ENCODE peak calls at places on chromosomes 13 and 19, in seven cellular contexts. C is K562, S is SK-N-SH, Z is HCT116, J is H1, Y is HepG2, L is GM12878. R is an unnamed sample.

GRCh38 chr13:27789153-27789494 is 3.2 kb upstream of the GSX1 start:
- DNase-seq in C (no peak), S (no peak), Z (no peak), J (no peak), Y (no peak), L (no peak), R (no peak)

GRCh38 chr19:46603752-46604241 is 2.7 kb downstream of the CALM3 start:
- DNase-seq in C (peak; percentile 22), S (peak; percentile 42), Z (no peak), J (no peak), Y (no peak), L (no peak), R (no peak)

GRCh38 chr13:111232191-111232590 is 88.3 kb upstream of the TEX29 start:
- DNase-seq in C (no peak), S (no peak), Z (no peak), J (no peak), Y (no peak), L (no peak), R (no peak)

GRCh38 chr19:35142531-35143230 is 374 bp upstream of the FXYD7 start:
- DNase-seq in C (peak; percentile 89), S (peak; percentile 91), Z (no peak), J (no peak), Y (no peak), L (no peak), R (no peak)

GRCh38 chr13:20274466-20274865 is 42.3 kb upstream of the GJB6 start:
- DNase-seq in C (no peak), S (no peak), Z (no peak), J (no peak), Y (no peak), L (no peak), R (peak; percentile 19)

GRCh38 chr13:88717946-88718345 is 1046.8 kb downstream of the SLITRK5 start:
- DNase-seq in C (no peak), S (no peak), Z (no peak), J (no peak), Y (no peak), L (no peak), R (no peak)

GRCh38 chr13:37442996-37443395 is 155.6 kb downstream of the POSTN start:
- DNase-seq in C (no peak), S (no peak), Z (no peak), J (no peak), Y (no peak), L (no peak), R (no peak)

GRCh38 chr19:686589-687297 is 8.5 kb downstream of the PRSS57 start:
- DNase-seq in C (no peak), S (no peak), Z (no peak), J (no peak), Y (no peak), L (no peak), R (no peak)

GRCh38 chr19:46571495-46571894 is 29.6 kb upstream of the CALM3 start:
- DNase-seq in C (peak; percentile 48), S (peak; percentile 63), Z (peak; percentile 46), J (peak; percentile 44), Y (peak; percentile 64), L (no peak), R (peak; percentile 64)

GRCh38 chr13:112756967-112757758 is 67.3 kb downstream of the ATP11A start:
- DNase-seq in C (no peak), S (no peak), Z (no peak), J (no peak), Y (peak; percentile 99), L (no peak), R (no peak)

GRCh38 chr13:48708764-48709163 is 55.0 kb downstream of the CYSLTR2 start:
- DNase-seq in C (no peak), S (no peak), Z (no peak), J (no peak), Y (no peak), L (no peak), R (no peak)

GRCh38 chr19:6482343-6482686 is 728 bp upstream of the DENND1C start:
- DNase-seq in C (no peak), S (no peak), Z (no peak), J (no peak), Y (no peak), L (no peak), R (no peak)

GRCh38 chr19:1057185-1057857 is 9.6 kb upstream of the ARHGAP45 start:
- DNase-seq in C (no peak), S (no peak), Z (no peak), J (no peak), Y (no peak), L (no peak), R (peak; percentile 69)

GRCh38 chr13:76210262-76210661 is 574.1 kb downstream of the LMO7 start:
- DNase-seq in C (no peak), S (no peak), Z (no peak), J (no peak), Y (no peak), L (no peak), R (no peak)

GRCh38 chr13:97116754-97117153 is 105.4 kb upstream of the MBNL2 start:
- DNase-seq in C (no peak), S (no peak), Z (no peak), J (no peak), Y (no peak), L (no peak), R (no peak)

GRCh38 chr13:20482275-20482761 is 43.3 kb downstream of the CRYL1 start:
- DNase-seq in C (no peak), S (peak; percentile 47), Z (no peak), J (no peak), Y (no peak), L (no peak), R (no peak)

GRCh38 chr19:1087813-1088418 is 7.3 kb downstream of the POLR2E start:
- DNase-seq in C (no peak), S (no peak), Z (no peak), J (no peak), Y (no peak), L (no peak), R (no peak)

GRCh38 chr13:45168555-45168930 is 32.3 kb downstream of the KCTD4 start:
- DNase-seq in C (no peak), S (no peak), Z (no peak), J (no peak), Y (no peak), L (no peak), R (no peak)

GRCh38 chr13:45162194-45162593 is 38.7 kb downstream of the KCTD4 start:
- DNase-seq in C (no peak), S (no peak), Z (no peak), J (no peak), Y (no peak), L (no peak), R (no peak)

GRCh38 chr13:45162821-45163220 is 38.0 kb downstream of the KCTD4 start:
- DNase-seq in C (no peak), S (no peak), Z (peak; percentile 76), J (no peak), Y (no peak), L (no peak), R (no peak)

GRCh38 chr13:45166858-45167257 is 34.0 kb downstream of the KCTD4 start:
- DNase-seq in C (no peak), S (no peak), Z (no peak), J (no peak), Y (no peak), L (no peak), R (no peak)

DNA sequence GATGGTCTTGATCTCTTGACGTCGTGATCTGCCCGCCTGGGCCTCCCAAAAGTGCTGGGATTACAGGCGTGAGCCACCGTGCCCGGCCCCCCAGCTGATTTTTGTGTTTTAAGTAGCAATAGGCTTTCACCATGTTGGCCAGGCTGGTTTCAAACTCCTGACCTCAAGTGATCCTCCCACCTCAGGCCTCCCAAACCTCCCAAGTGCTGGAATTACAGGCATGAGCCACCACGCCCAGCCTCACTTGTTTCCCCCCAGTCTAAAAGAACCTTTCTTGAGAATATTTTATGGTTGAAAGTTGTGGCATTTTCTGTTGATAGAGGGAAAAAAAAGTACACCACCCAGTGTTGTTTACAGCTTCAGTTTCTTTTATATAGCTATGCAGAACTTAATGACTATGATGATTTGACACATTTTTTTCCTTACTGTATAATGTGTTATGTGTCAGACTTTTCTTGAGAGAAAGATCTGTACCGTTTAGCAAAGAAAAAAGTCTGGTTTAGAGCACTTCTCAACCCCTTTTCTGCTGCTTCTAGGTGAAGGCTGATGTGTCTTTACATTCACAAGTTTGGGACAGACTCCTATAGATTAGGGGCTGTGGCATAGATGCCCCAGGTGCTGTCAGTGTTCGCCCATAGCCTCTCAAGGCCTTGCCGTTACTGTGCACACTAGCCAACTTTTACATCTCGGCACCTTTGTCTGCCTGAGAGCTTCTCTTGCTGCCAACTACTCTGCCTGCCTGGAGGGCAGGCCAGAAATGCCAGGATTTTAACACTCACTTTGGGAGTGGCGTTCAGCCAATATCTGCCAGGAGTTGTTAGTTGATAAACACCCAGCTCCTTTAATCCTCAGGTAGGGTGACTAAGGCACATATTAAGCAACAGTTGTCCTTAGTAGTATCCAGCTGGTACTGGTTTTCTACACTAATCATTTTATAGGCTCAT is 33.0 kb downstream of the KCTD4 start:
- DNase-seq in C (no peak), S (no peak), Z (peak; percentile 85), J (no peak), Y (no peak), L (no peak), R (no peak)
- TF ChIP-seq JUND in C (no peak), S (no peak), Z (peak; percentile 86), J (no peak), Y (no peak), L (no peak), R (no peak)

DNA sequence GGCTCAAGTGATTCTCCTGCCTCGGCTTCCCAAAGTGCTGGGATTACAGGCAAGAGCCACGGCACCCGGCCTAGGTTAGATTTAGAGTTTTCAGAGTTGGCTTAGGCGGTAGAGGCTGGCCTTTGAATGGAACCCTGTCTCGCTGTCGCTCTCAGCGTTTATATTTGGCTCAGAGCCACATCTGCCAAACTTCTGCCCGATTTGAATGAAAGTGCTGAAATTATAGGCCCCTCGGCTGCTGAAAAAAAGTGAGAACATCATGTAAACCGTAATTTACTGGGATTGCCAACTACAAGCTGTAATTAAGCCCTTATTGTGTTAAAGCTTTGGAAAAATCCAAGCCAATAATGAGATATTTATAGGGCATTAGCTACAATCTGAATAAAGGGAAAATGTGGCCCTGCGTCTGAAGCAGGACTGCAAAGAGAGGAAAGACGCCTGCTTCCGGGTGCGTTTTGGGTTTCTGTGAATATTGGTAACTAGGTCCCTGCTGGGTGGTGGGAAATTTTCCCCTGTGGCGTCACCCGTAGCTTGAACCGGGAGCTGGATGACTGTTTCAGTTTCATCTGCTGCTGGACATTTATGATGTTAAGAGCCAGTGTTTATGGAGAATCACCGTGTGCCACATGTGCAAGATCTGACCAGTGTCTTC is 9.8 kb downstream of the DNM2 start:
- DNase-seq in C (peak; percentile 4), S (no peak), Z (no peak), J (no peak), Y (no peak), L (no peak), R (no peak)
- TF ChIP-seq JUND in C (no peak), S (no peak), Z (no peak), J (no peak), Y (no peak), L (no peak), R (no peak)

DNA sequence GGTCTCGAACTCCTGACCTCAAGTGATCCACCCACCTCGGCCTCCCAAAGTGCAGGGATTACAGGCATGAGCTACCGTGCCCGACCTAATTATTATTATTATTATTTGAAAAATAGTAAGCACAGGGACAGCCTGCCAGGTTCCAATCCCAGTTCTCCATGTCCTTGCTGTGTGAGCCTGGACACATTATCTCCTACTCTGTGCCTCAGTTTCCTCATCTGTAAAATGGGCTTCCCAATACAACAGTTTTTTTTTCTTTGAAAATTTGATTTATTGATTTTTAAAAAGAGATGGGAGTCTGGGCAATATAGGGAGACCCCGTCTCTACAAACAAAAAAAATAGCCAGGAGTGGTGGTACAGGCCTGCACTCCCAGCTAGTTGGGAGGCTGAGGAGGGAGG is 3.3 kb downstream of the ZGLP1 start:
- DNase-seq in C (no peak), S (no peak), Z (no peak), J (no peak), Y (no peak), L (no peak), R (no peak)
- TF ChIP-seq JUND in C (no peak), S (no peak), Z (no peak), J (no peak), Y (no peak), L (no peak), R (no peak)

GRCh38 chr13:100333141-100333540 is 244.2 kb downstream of the PCCA start:
- DNase-seq in C (no peak), S (no peak), Z (no peak), J (no peak), Y (no peak), L (no peak), R (no peak)
- TF ChIP-seq JUND in C (no peak), S (no peak), Z (no peak), J (no peak), Y (no peak), L (no peak), R (no peak)